ENCODE peak calls at places on chromosome 10, in four cellular contexts. D, Y, P and E are unnamed samples.

GRCh38 chr10:126979311-126979710 is 74.1 kb downstream of the DOCK1 start:
- DNase-seq in Y (no peak), P (no peak), D (no peak), E (no peak)

GRCh38 chr10:112658900-112659328 is 211.9 kb downstream of the VTI1A start:
- DNase-seq in P (no peak), Y (no peak), D (peak), E (peak)

GRCh38 chr10:677038-677437 is 12.4 kb downstream of the DIP2C start:
- DNase-seq in Y (no peak), D (no peak), P (no peak), E (no peak)

GRCh38 chr10:91296471-91296870 is 76.0 kb downstream of the PCGF5 start:
- DNase-seq in P (no peak), Y (peak), D (peak), E (no peak)

GRCh38 chr10:51918451-51918850 is 219.1 kb upstream of the CSTF2T start:
- DNase-seq in P (no peak), D (no peak), Y (no peak), E (no peak)

GRCh38 chr10:109253306-109253705 is 670.0 kb downstream of the XPNPEP1 start:
- DNase-seq in P (no peak), Y (no peak), D (no peak), E (no peak)

GRCh38 chr10:1706711-1707110 is 30.6 kb downstream of the ADARB2 start:
- DNase-seq in Y (no peak), P (no peak), D (no peak), E (no peak)

GRCh38 chr10:73810735-73811465 is 498 bp downstream of the NDST2 start:
- DNase-seq in P (no peak), Y (peak), D (peak), E (peak)

GRCh38 chr10:126618466-126618865 is 52.0 kb downstream of the C10orf90 start:
- DNase-seq in D (no peak), P (no peak), Y (no peak), E (no peak)

GRCh38 chr10:132664407-132664806 is 121.5 kb downstream of the NKX6-2 start:
- DNase-seq in P (no peak), D (no peak), Y (no peak), E (no peak)

GRCh38 chr10:103177123-103177522 is 15.9 kb downstream of the NT5C2 start:
- DNase-seq in Y (no peak), P (no peak), D (no peak), E (no peak)

GRCh38 chr10:13658864-13659685 is 72.3 kb downstream of the PRPF18 start:
- DNase-seq in Y (no peak), P (no peak), D (no peak), E (no peak)

GRCh38 chr10:71467569-71468362 is 71.0 kb downstream of the CDH23 start:
- DNase-seq in Y (no peak), D (no peak), P (no peak), E (no peak)

GRCh38 chr10:20858292-20859124 is 38.6 kb downstream of the NEBL start:
- DNase-seq in Y (peak), P (peak), D (peak), E (peak)

GRCh38 chr10:97921581-97922377 is 72.1 kb downstream of the GOLGA7B start:
- DNase-seq in P (peak), D (no peak), Y (no peak), E (no peak)

GRCh38 chr10:78991187-78991586 is 77.6 kb upstream of the ZMIZ1 start:
- DNase-seq in Y (no peak), P (peak), D (no peak), E (no peak)

GRCh38 chr10:133378251-133379096 is 588 bp upstream of the PAOX start:
- DNase-seq in Y (peak), D (peak), P (peak), E (peak)

GRCh38 chr10:71326464-71326881 is 7.4 kb downstream of the SLC29A3 start:
- DNase-seq in Y (no peak), P (no peak), D (no peak), E (no peak)

GRCh38 chr10:24721254-24722106 is 2.2 kb downstream of the ARHGAP21 start:
- DNase-seq in P (peak), D (peak), Y (peak), E (peak)

GRCh38 chr10:13909911-13910617 is 323.3 kb downstream of the PRPF18 start:
- DNase-seq in D (no peak), Y (no peak), P (no peak), E (no peak)

GRCh38 chr10:131636841-131637724 is 263.7 kb upstream of the PPP2R2D start:
- DNase-seq in D (no peak), Y (no peak), P (no peak), E (no peak)

GRCh38 chr10:98088186-98088971 is 46.1 kb upstream of the R3HCC1L start:
- DNase-seq in D (no peak), P (no peak), Y (no peak), E (no peak)

DNA sequence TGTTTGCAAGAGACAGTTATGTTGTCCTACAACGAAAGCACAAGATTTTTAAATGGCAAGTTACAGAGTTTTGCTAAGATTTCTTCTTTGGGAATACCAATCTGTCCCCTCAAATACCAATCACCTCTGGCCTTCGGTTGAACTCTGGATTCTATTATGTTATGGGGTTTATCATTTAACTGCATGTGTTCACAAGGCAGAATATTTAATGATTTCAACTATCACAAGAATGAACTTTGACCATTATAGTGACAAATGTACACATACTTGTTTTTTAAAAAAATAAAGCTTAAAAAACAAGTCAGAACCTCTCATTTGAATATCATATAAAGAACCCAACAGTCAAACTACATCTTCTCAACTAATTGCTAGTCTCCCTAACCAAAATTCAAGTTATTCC is 11.3 kb downstream of the OAT start:
- DNase-seq in P (no peak), D (no peak), Y (no peak), E (no peak)
- TF ChIP-seq CTCF in P (no peak), D (no peak), Y (no peak), E (no peak)

DNA sequence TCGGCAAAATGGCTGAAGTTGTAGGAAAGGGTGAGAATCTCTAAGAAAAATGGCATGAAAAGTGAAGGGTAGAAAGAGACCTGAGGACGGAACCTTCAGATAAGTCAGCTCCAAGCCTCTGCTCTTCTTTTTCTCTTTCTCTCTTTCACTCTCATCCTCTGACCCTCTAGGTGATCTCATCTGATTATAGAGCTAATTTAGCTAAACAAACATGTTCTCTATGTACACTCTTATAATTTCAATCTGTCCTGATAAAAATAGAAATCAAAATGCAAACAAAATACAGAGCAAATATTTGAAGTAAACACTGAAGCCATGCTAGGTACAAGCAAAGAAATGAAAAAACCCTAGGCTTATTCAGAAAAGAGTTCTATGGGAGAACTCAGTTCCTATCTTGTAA is 14.4 kb upstream of the CUBN start:
- DNase-seq in Y (no peak), D (no peak), P (no peak), E (no peak)
- H3K4me2 ChIP-seq in Y (no peak), D (no peak), P (no peak), E (no peak)

GRCh38 chr10:4073912-4074311 is 288.9 kb upstream of the KLF6 start:
- DNase-seq in D (no peak), Y (no peak), P (peak), E (no peak)
- TF ChIP-seq CTCF in D (no peak), Y (no peak), P (no peak), E (no peak)

GRCh38 chr10:90218846-90219245 is 517.5 kb downstream of the KIF20B start:
- DNase-seq in P (no peak), Y (no peak), D (no peak), E (no peak)

GRCh38 chr10:90222939-90223338 is 521.5 kb downstream of the KIF20B start:
- DNase-seq in D (no peak), Y (no peak), P (no peak), E (no peak)

GRCh38 chr10:90224791-90225566 is 523.6 kb downstream of the KIF20B start:
- DNase-seq in Y (no peak), P (no peak), D (no peak), E (no peak)

GRCh38 chr10:90226526-90226925 is 525.1 kb downstream of the KIF20B start:
- DNase-seq in D (no peak), P (no peak), Y (no peak), E (no peak)

DNA sequence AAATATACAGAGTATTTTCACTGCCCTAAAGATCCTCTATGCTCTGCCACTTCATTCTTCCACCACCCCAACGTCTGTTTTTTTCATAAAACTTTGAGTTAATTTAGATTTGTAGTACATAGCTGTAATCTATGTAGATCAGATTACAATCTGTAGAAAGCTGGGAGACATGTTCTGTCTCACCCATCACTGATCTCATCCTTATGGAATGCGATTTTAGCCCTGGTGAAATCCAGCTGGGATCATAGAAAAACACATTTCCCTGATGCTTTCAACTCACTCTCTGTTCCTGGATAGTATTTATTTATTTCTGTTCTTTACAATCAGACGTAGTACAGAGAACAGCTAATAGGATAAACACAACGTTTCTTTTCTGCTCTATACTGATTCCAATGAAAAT is 521.0 kb downstream of the KIF20B start:
- DNase-seq in P (peak), D (no peak), Y (peak), E (peak)
- H3K4me2 ChIP-seq in P (no peak), D (no peak), Y (no peak), E (no peak)

GRCh38 chr10:31087855-31088254 is 56.2 kb upstream of the ZNF438 start:
- DNase-seq in P (no peak), Y (no peak), D (no peak), E (no peak)

GRCh38 chr10:31081937-31082635 is 50.4 kb upstream of the ZNF438 start:
- DNase-seq in D (no peak), Y (no peak), P (no peak), E (no peak)

GRCh38 chr10:31083765-31084184 is 52.1 kb upstream of the ZNF438 start:
- DNase-seq in Y (peak), P (peak), D (peak), E (peak)
- TF ChIP-seq CTCF in Y (peak), P (peak), D (peak), E (peak)

DNA sequence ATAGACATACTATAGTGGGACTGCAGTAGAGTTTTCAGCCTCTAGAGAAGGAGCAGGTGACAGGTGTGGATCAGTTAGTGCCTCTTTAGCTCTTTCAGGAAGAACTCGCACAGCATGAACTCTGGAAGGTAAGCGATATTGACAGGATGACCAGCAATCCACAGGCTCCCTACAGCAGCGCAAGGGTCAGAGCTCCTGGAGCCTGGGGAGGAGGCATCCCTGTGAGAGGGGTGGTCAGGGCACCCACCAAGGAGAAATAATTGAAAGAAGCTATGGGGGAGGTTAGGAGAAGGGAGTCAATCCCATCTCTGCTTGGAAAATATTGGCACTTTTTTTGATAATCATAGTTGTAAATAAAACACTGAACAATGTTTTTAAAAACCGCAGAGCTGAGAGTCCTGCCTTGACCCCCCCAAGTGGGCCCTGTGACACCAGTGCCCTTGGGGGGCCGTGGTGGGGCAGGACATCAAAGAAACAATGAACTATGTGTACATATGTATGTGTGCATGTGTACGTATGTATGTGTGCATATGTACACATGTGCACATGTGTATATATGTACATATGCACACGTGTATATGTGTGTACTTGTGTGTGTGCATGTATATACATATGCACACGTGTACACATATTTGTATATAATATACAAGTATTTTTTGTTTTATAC is 13.8 kb downstream of the AKR1C3 start:
- DNase-seq in Y (no peak), D (no peak), P (no peak), E (no peak)
- H3K4me2 ChIP-seq in Y (no peak), D (no peak), P (no peak), E (no peak)

GRCh38 chr10:84447701-84448400 is 119.5 kb downstream of the CCSER2 start:
- DNase-seq in Y (peak), D (no peak), P (no peak), E (no peak)
- TF ChIP-seq CTCF in Y (no peak), D (no peak), P (no peak), E (no peak)

GRCh38 chr10:129956285-129956649 is 7.8 kb downstream of the EBF3 start:
- DNase-seq in D (no peak), Y (peak), P (no peak), E (no peak)

GRCh38 chr10:129952771-129953489 is 11.1 kb downstream of the EBF3 start:
- DNase-seq in Y (no peak), D (no peak), P (peak), E (no peak)

GRCh38 chr10:129955591-129956284 is 8.3 kb downstream of the EBF3 start:
- DNase-seq in D (peak), P (no peak), Y (no peak), E (peak)

GRCh38 chr10:129953541-129954031 is 10.5 kb downstream of the EBF3 start:
- DNase-seq in Y (no peak), P (no peak), D (no peak), E (no peak)

GRCh38 chr10:129954916-129955315 is 9.2 kb downstream of the EBF3 start:
- DNase-seq in D (no peak), P (no peak), Y (no peak), E (no peak)
- H3K4me2 ChIP-seq in D (peak), P (no peak), Y (no peak), E (no peak)

GRCh38 chr10:49297818-49298665 is 928 bp upstream of the C10orf71 start:
- DNase-seq in Y (no peak), P (no peak), D (no peak), E (no peak)
- TF ChIP-seq CTCF in Y (no peak), P (no peak), D (no peak), E (no peak)

DNA sequence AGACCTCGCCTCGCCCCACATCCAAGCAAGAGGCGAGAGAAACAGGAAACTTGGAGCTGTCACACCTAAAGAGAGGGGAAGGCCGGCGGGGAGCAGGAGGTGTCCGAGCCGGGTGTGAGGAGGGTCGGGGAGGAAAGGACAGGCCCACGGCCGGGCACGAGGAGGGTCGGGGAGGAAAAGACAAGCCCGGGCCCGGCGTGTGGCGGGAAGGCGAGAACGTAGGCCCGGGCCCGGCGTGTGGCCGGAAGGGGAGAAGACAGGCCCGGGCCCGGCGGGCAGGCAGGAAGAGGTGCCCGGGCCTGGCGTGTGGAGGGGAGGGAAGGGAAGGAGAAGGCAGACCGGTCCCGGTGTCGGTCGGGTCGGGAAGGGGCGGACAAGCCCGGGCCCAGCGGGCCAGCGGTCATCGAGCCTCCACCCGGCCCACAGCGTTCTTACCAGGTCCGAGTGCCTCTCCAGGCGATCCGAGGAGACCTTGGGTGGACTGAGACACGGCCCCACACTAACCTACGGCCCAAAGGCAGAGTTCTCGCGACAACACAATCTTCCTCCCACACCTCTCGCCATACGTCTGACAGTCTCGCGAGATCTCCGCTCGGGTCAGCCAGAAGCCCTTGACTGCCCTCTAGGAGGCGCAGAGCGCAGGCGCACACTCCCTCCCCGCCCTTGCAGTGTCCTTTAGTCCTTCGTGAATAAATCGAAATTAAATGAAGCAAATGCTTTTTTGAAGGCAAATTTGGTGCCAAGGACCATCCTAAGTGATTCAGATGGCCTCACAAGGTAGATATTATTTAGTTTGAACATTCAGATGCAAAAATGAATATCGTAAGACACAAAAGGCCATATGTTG is at the start of gene NCOA4:
- DNase-seq in D (peak), Y (peak), P (peak), E (peak)
- H3K4me2 ChIP-seq in D (peak), Y (peak), P (peak), E (peak)